ENCODE peak calls at places on chromosome 21, in six cellular contexts. I is heart right ventricle; K is mucosa of descending colon; O is CD8-positive, alpha-beta memory T cell; A is endodermal cell; C is neural progenitor cell. H is an unnamed sample. For H3K4me1, the result is how much of the 10 kb centered on the place peaks cover.

GRCh38 chr21:29338256-29338655 is 39.5 kb downstream of the BACH1 start:
- DNase-seq in O (no peak), C (no peak), A (no peak), I (no peak), K (no peak), H (no peak)

GRCh38 chr21:25863031-25863430 is 128.3 kb downstream of the GABPA start:
- DNase-seq in O (no peak), K (no peak), A (no peak), I (no peak), C (no peak), H (no peak)

GRCh38 chr21:27108228-27108627 is 141.3 kb upstream of the ADAMTS5 start:
- DNase-seq in O (no peak), A (no peak), I (no peak), K (no peak), C (no peak), H (no peak)

GRCh38 chr21:19810779-19811178 is 1187.4 kb upstream of the NCAM2 start:
- DNase-seq in K (no peak), A (no peak), O (no peak), I (no peak), C (no peak), H (peak)

GRCh38 chr21:15309721-15310120 is 244.9 kb upstream of the NRIP1 start:
- DNase-seq in K (no peak), A (no peak), C (no peak), O (no peak), I (peak), H (no peak)

GRCh38 chr21:36861924-36862323 is 104.5 kb downstream of the HLCS start:
- DNase-seq in I (no peak), K (no peak), C (no peak), A (no peak), O (no peak), H (no peak)

GRCh38 chr21:33945652-33946270 is 30.2 kb upstream of the ATP5PO start:
- DNase-seq in A (no peak), C (no peak), K (no peak), I (no peak), O (no peak), H (no peak)

GRCh38 chr21:17461014-17461413 is 51.8 kb upstream of the CXADR start:
- DNase-seq in O (no peak), K (no peak), I (no peak), C (no peak), A (no peak), H (no peak)

GRCh38 chr21:46474365-46474764 is 15.7 kb downstream of the DIP2A start:
- DNase-seq in K (no peak), O (no peak), I (no peak), A (no peak), C (no peak), H (no peak)

GRCh38 chr21:30199989-30200388 is 15.9 kb downstream of the CLDN8 start:
- DNase-seq in A (no peak), I (no peak), C (no peak), K (no peak), O (no peak), H (no peak)

GRCh38 chr21:34024382-34024693 is 49.0 kb upstream of the MRPS6 start:
- DNase-seq in K (no peak), A (no peak), O (no peak), I (no peak), C (no peak), H (no peak)

GRCh38 chr21:32206631-32207030 is 72.2 kb downstream of the MIS18A start:
- DNase-seq in C (no peak), A (no peak), K (no peak), O (no peak), I (no peak), H (no peak)

GRCh38 chr21:14675774-14676530 is 129.8 kb upstream of the SAMSN1 start:
- DNase-seq in I (no peak), A (no peak), K (peak), O (peak), C (no peak), H (no peak)

GRCh38 chr21:29290245-29290644 is 8.5 kb upstream of the BACH1 start:
- DNase-seq in O (no peak), K (no peak), I (no peak), C (no peak), A (no peak), H (no peak)

GRCh38 chr21:33265664-33266049 is 510 bp upstream of the IL10RB start:
- DNase-seq in A (peak), C (peak), I (no peak), K (peak), O (no peak), H (peak)

GRCh38 chr21:27802816-27803475 is 836.1 kb upstream of the ADAMTS5 start:
- DNase-seq in O (no peak), C (peak), I (no peak), A (peak), K (peak), H (no peak)

GRCh38 chr21:27725916-27726315 is 759.0 kb upstream of the ADAMTS5 start:
- DNase-seq in O (no peak), K (no peak), I (no peak), A (no peak), C (no peak), H (no peak)

GRCh38 chr21:31482460-31482859 is 138.4 kb upstream of the TIAM1 start:
- DNase-seq in O (no peak), I (no peak), A (no peak), C (no peak), K (no peak), H (no peak)

GRCh38 chr21:26405735-26406361 is 167.2 kb downstream of the CYYR1 start:
- DNase-seq in O (no peak), C (peak), I (no peak), A (peak), K (peak), H (no peak)

GRCh38 chr21:16427587-16428087 is 697.9 kb downstream of the USP25 start:
- DNase-seq in C (no peak), K (no peak), A (no peak), O (no peak), I (no peak), H (no peak)

GRCh38 chr21:24163539-24163938 is 1443.7 kb downstream of the MRPL39 start:
- DNase-seq in A (no peak), C (no peak), I (no peak), O (no peak), K (no peak), H (no peak)

GRCh38 chr21:46562472-46562871 is 42.4 kb downstream of the S100B start:
- DNase-seq in A (no peak), I (no peak), O (no peak), K (no peak), C (no peak), H (no peak)

GRCh38 chr21:31724552-31724951 is 7.4 kb downstream of the SCAF4 start:
- DNase-seq in I (no peak), C (no peak), A (no peak), K (no peak), O (no peak), H (no peak)

DNA sequence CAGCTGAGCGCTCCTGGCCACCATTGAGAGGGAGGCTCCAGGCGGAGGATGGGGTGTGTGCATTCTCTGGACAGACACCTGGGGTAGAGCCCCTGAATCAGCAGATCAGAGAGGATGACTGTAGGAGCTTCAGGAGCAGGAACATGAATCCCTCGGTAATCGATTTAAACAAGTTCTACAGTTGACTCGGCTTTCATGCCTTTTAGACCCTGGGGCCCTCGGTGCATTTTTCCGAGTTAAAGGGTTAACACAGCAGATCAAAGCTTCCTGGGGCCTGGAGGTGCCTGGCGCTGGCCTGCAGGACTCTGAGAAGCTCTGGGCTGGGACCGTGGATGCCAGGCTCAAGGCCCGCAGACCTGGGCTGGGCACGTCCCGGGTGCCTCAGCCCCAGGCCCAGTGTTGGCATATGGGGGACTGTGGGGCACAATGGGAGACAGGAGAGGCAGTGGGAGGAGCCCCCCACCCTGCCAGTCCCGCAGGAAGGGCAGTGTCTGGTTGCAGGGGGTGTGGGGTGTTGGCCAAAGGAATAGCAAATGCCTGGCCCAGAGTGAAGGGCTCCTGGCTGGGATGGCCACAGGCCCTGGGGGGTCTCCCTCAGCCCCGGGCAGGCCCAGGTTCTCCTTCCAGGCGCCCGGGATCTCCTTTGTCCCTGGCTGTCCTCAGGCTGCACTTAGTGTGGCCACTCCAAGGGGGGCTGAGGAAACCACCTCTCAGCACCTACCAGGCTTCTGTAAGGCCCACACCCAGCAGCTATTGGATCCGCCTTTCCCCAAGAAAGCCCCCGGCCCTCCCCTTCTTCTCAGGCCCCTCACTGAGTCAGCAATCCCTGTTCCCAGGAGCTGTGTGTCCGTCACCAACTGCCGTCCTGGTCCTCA is 40.1 kb downstream of the SLX9 start:
- DNase-seq in O (no peak), I (no peak), A (no peak), C (no peak), K (no peak), H (no peak)
- H3K4me1 ChIP-seq in O (under half), I (under half), A (under half), C (under half), K (under half), H (under half)

GRCh38 chr21:39010629-39011404 is 172.4 kb downstream of the PSMG1 start:
- DNase-seq in A (no peak), I (no peak), C (no peak), O (no peak), K (no peak), H (no peak)
- H3K4me1 ChIP-seq in A (under half), I (under half), C (under half), O (under half), K (under half), H (half or more)

GRCh38 chr21:42110691-42111469 is 39.8 kb downstream of the UMODL1 start:
- DNase-seq in I (no peak), K (no peak), A (no peak), C (no peak), O (no peak), H (peak)

GRCh38 chr21:42111811-42112210 is 40.7 kb downstream of the UMODL1 start:
- DNase-seq in I (no peak), K (no peak), A (no peak), O (no peak), C (no peak), H (peak)

GRCh38 chr21:42111470-42111743 is 40.3 kb downstream of the UMODL1 start:
- DNase-seq in O (no peak), C (no peak), K (no peak), I (no peak), A (no peak), H (peak)

GRCh38 chr21:42112857-42113256 is 41.7 kb downstream of the UMODL1 start:
- DNase-seq in K (no peak), A (no peak), I (no peak), O (no peak), C (no peak), H (no peak)

GRCh38 chr21:42112223-42112622 is 41.1 kb downstream of the UMODL1 start:
- DNase-seq in O (no peak), A (no peak), C (no peak), K (no peak), I (no peak), H (no peak)
- H3K4me1 ChIP-seq in O (under half), A (under half), C (under half), K (under half), I (under half), H (under half)

DNA sequence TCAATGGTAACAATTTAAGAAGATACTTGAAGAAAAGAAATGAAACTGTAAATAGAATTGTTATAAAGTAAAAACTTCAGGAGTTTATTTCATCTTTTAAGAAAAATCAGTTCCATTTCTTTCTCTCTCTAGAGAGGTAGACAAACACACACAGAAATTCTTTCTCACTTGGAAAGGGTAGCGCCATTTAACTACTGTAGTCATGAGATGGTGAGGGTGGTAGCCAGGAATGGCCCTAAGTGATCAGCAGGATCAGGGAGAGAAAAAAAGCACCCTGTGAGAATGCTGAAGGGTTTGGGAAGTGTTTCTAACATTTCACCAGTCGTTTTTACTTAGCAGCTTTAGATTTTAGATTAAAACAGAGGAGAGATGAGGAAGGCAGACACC is 205.6 kb upstream of the RUNX1 start:
- DNase-seq in I (no peak), C (no peak), O (no peak), K (no peak), A (no peak), H (no peak)
- H3K4me1 ChIP-seq in I (under half), C (under half), O (under half), K (under half), A (under half), H (under half)

DNA sequence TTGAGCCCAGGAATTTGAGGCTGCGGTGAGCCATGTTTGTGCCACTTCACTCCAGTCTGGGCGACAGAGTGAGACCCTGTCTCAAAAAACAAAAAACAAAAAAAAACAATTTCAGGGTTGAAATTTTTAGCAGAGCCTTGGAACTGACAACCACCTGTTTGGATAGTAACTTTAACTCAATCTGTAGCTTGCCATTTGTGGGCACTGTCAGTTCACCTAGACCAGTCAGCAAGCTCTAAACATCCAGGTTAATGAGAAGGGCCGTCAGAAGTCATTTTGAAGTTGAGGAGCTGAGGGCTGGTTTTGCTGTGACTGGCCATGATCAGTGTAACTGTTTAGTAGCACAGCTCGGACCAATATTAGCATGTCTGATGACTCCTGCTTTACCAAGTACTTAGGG is 8.4 kb downstream of the TRAPPC10 start:
- DNase-seq in O (no peak), A (no peak), I (no peak), K (no peak), C (no peak), H (no peak)
- H3K4me1 ChIP-seq in O (half or more), A (under half), I (under half), K (under half), C (under half), H (half or more)

DNA sequence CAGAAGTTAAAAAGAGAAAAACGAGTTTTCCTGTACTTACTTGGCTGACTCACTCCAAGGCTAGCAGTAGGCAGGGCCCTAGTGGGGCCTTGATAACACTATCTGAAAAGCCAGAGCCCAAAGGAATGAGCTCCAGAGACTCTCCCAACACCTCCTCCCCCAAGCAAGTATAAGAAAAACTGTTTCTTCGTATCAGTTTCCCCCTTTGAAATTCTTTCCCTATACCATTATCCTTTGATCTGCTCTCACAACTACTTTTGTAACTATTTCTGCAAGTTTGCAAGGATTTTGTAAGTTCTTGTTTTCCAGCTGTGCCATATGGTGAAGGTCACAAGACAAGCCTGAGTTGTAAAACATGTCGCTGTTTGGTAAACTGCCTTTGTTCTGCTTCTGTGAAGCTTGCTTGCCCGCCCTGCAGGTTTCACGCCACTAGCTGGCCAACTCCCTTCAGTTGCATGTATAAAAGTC is 36.5 kb upstream of the KCNJ15 start:
- DNase-seq in K (no peak), A (no peak), I (no peak), O (no peak), C (no peak), H (no peak)
- H3K4me1 ChIP-seq in K (under half), A (under half), I (under half), O (under half), C (under half), H (under half)

GRCh38 chr21:43590220-43590619 is 69.1 kb downstream of the HSF2BP start:
- DNase-seq in C (no peak), O (no peak), K (no peak), A (no peak), I (no peak), H (no peak)

GRCh38 chr21:43591468-43592050 is 67.7 kb downstream of the HSF2BP start:
- DNase-seq in I (no peak), C (no peak), A (no peak), O (no peak), K (no peak), H (no peak)

GRCh38 chr21:43585514-43585913 is 73.8 kb downstream of the HSF2BP start:
- DNase-seq in K (no peak), C (no peak), I (no peak), O (no peak), A (no peak), H (no peak)

GRCh38 chr21:43585924-43586411 is 73.3 kb downstream of the HSF2BP start:
- DNase-seq in A (peak), K (no peak), O (no peak), I (no peak), C (peak), H (no peak)

GRCh38 chr21:43588957-43589356 is 70.3 kb downstream of the HSF2BP start:
- DNase-seq in A (no peak), O (no peak), C (no peak), I (no peak), K (no peak), H (no peak)
- H3K4me1 ChIP-seq in A (under half), O (under half), C (under half), I (under half), K (under half), H (under half)

DNA sequence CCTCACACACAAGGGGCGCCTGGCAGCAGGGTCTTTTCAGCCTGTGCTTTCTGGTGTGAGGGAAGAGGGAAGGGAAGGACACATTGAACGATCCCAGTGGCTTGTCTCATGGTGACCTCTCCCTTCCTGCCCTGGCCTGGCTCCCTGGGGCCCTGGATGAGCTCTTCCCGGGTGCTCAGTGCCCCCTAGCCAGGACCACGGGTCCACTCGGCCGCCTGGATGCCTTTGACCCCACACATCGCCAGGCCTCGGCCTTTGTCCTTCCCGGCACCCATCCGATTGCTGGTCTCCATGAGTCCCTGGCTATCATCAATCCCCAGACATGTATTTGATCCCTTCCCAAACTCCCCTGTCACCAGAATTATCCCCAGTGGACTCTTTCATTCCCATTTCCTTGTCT is 6.0 kb upstream of the TFF3 start:
- DNase-seq in A (peak), C (no peak), O (no peak), I (no peak), K (no peak), H (no peak)
- H3K4me1 ChIP-seq in A (under half), C (under half), O (under half), I (under half), K (under half), H (under half)

DNA sequence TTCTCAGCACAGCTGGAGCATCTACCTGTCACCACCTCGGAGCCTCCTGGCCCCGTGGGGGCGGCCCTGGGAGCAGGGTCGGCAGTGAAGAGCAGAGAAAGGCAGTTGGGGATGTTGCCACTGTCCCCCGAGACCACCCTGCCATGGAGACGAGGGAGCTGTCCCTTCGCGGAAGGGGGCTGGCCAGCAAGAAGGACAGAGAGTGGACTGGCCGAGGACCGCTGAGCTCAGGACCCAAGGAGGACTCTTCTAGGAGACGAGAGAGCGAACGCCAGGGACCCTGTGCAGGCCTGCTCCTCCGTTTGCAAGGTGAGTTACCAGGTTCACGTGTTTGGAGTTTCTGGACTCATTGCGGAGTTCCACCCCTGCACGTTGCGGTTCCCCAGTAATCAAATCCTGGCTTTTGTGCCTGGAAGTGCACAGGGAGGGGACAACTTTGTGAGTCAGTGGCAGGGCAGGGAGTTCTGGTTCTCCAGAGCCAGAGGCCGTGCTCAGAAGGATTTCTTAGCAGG is 5.6 kb upstream of the POFUT2 start:
- DNase-seq in O (no peak), I (no peak), A (peak), K (no peak), C (no peak), H (no peak)
- H3K4me1 ChIP-seq in O (under half), I (under half), A (under half), K (under half), C (under half), H (half or more)